ENCODE peak calls at places on chromosome 4, in ten cellular contexts. U, J, Z, T, P, F, I, O, N and E are unnamed samples.

GRCh38 chr4:86560447-86560846 is 33.7 kb upstream of the PTPN13 start:
- DNase-seq in O (no peak), J (no peak), U (no peak), T (no peak), N (no peak), P (no peak), I (no peak), Z (no peak), F (no peak), E (no peak)

GRCh38 chr4:102585329-102585728 is 84.2 kb downstream of the NFKB1 start:
- DNase-seq in T (no peak), J (no peak), Z (no peak), O (no peak), F (no peak), P (no peak), I (no peak), N (no peak), U (no peak), E (no peak)

GRCh38 chr4:110978761-110979160 is 355.9 kb upstream of the PITX2 start:
- DNase-seq in F (no peak), J (no peak), P (no peak), U (no peak), Z (no peak), N (no peak), I (no peak), O (no peak), T (no peak), E (no peak)

GRCh38 chr4:80196259-80197131 is 808 bp upstream of the PRDM8 start:
- DNase-seq in P (no peak), N (no peak), T (no peak), I (no peak), U (no peak), J (no peak), O (no peak), F (no peak), Z (no peak), E (no peak)

GRCh38 chr4:122898370-122899150 is 23.8 kb downstream of the NUDT6 start:
- DNase-seq in I (no peak), F (no peak), O (peak; percentile 52), Z (no peak), P (no peak), J (peak; percentile 27), N (no peak), T (peak; percentile 36), U (no peak), E (no peak)

GRCh38 chr4:140243345-140243753 is 89.4 kb upstream of the MAML3 start:
- DNase-seq in F (peak; percentile 36), J (no peak), I (no peak), T (no peak), Z (peak; percentile 76), O (no peak), P (no peak), N (no peak), U (no peak), E (no peak)

GRCh38 chr4:137390707-137391106 is 141.6 kb downstream of the PCDH18 start:
- DNase-seq in J (no peak), F (no peak), T (no peak), U (no peak), O (no peak), N (no peak), P (no peak), I (no peak), Z (no peak), E (no peak)

GRCh38 chr4:128371004-128371777 is 83.6 kb upstream of the PGRMC2 start:
- DNase-seq in I (no peak), T (no peak), Z (no peak), F (no peak), N (no peak), U (no peak), J (peak; percentile 33), O (no peak), P (no peak), E (no peak)

GRCh38 chr4:146477054-146477453 is 44.7 kb downstream of the SLC10A7 start:
- DNase-seq in Z (no peak), O (no peak), P (no peak), N (no peak), I (no peak), U (no peak), T (no peak), F (no peak), J (no peak), E (no peak)

GRCh38 chr4:41696768-41697167 is 51.8 kb downstream of the PHOX2B start:
- DNase-seq in O (no peak), T (no peak), U (no peak), J (no peak), N (no peak), Z (no peak), P (no peak), F (no peak), I (no peak), E (no peak)

DNA sequence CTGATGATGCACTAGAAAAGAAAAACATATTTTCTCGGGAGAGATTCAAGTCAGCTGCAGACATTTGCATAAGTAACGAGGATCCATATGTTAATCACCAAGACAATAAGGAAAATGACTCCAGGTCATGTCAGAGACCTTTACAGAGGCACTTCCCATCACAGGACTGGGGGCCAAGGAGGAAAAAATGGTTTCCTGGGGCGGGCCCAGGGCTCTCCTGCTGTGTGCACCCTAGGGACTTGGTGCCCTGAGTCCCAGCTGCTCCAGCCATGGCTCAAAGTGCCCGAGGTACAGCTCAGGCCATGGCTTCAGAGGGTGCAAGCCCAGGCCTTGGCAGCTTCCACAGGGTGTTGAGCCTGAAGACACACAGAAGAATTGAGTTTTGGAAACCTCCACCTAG is 415.4 kb upstream of the FRG1 start:
- DNase-seq in Z (no peak), I (no peak), U (no peak), J (no peak), P (no peak), F (no peak), N (no peak), O (no peak), T (no peak), E (no peak)
- TF ChIP-seq POLR2A in Z (no peak), I (no peak), U (no peak), J (no peak), P (no peak), F (no peak), N (no peak), O (no peak), T (no peak), E (no peak)

GRCh38 chr4:94208918-94209317 is 1.3 kb downstream of the SMARCAD1 start:
- DNase-seq in P (no peak), J (no peak), I (no peak), T (no peak), F (no peak), Z (no peak), N (no peak), U (no peak), O (no peak), E (no peak)

GRCh38 chr4:94208268-94208667 is 603 bp downstream of the SMARCAD1 start:
- DNase-seq in F (no peak), O (no peak), Z (no peak), N (no peak), T (no peak), I (no peak), U (no peak), J (no peak), P (no peak), E (no peak)

GRCh38 chr4:94202769-94203168 is 4.9 kb upstream of the SMARCAD1 start:
- DNase-seq in F (no peak), O (no peak), U (no peak), Z (no peak), J (no peak), I (no peak), P (no peak), T (no peak), N (no peak), E (no peak)

GRCh38 chr4:94207469-94208224 is at the start of gene SMARCAD1:
- DNase-seq in J (peak; percentile 96), P (peak; percentile 85), N (peak; percentile 90), O (peak; percentile 61), U (peak; percentile 94), I (peak; percentile 79), T (peak; percentile 90), Z (peak; percentile 85), F (peak; percentile 86), E (peak; percentile 38)
- TF ChIP-seq POLR2A in J (peak; percentile 39), P (no peak), N (no peak), O (peak; percentile 25), U (no peak), I (peak; percentile 93), T (no peak), Z (peak; percentile 29), F (no peak), E (peak; percentile 63)

GRCh38 chr4:99462875-99463464 is 27.8 kb upstream of the ADH7 start:
- DNase-seq in U (peak; percentile 80), Z (no peak), I (peak; percentile 67), O (peak; percentile 53), T (peak; percentile 53), J (peak; percentile 52), N (no peak), P (no peak), F (peak; percentile 39), E (peak; percentile 11)
- TF ChIP-seq POLR2A in U (no peak), Z (no peak), I (no peak), O (no peak), T (no peak), J (no peak), N (no peak), P (no peak), F (no peak), E (no peak)

GRCh38 chr4:109703664-109704351 is 563 bp upstream of the CASP6 start:
- DNase-seq in U (no peak), P (no peak), Z (no peak), T (no peak), J (no peak), I (no peak), F (no peak), N (no peak), O (no peak), E (no peak)

GRCh38 chr4:109699553-109700225 is 3.6 kb downstream of the CASP6 start:
- DNase-seq in T (no peak), N (no peak), I (no peak), Z (peak; percentile 58), J (no peak), F (no peak), P (no peak), O (no peak), U (no peak), E (no peak)

GRCh38 chr4:109708435-109708834 is 5.2 kb upstream of the CASP6 start:
- DNase-seq in T (no peak), U (no peak), J (no peak), I (no peak), N (no peak), O (no peak), Z (no peak), F (no peak), P (no peak), E (no peak)

GRCh38 chr4:109701566-109702399 is 1.5 kb downstream of the CASP6 start:
- DNase-seq in F (no peak), P (no peak), U (no peak), T (no peak), I (peak; percentile 25), O (no peak), J (no peak), Z (peak; percentile 65), N (no peak), E (no peak)

DNA sequence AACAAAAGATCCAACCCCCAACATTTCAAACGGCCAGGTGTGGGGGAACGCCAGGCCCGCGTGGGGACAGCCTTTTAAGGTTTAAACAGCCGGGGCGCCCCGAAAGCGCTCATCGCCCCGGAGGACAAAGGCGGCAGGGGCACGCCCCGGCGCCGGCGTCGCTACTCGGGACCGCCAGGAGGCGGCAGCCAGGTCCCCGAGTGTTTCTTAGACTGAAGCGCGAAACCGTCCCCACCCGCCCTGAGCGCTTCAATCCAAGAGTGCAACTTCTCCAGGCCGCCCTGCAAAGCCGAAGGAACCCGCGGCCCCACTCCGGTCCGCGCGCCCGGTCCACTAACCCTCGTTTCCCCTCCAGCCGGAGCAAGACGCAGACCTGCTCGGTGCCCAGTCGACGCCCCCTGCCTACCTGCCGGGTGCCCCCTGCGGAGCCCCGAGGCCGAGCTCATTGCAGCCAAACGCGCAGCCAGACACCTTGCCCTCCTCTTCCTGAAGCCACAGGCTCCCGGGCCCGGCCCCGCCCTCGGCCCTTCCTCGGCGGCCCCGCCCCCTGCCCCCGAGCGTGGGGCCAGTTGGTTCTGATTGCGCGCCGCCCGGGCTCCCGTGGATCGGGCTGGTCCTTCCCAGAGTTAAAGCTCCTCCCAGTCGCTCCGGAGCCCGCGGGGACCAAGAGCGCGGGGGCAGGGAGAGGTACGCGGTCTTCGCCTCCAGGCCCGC is at the start of gene CASP6:
- DNase-seq in T (peak; percentile 71), Z (peak; percentile 95), J (peak; percentile 90), O (peak; percentile 54), U (peak; percentile 91), N (peak; percentile 93), I (peak; percentile 85), F (peak; percentile 85), P (peak; percentile 84), E (peak; percentile 47)
- TF ChIP-seq POLR2A in T (no peak), Z (peak; percentile 71), J (peak; percentile 60), O (peak; percentile 42), U (no peak), N (peak; percentile 54), I (peak; percentile 81), F (peak; percentile 48), P (no peak), E (peak; percentile 56)